ENCODE peak calls at places on chromosomes 3 and 15, in eight cellular contexts. U is suprapubic skin, P is sigmoid colon, C is stomach, X is esophagus muscularis mucosa, Z is HepG2, A is SK-N-SH, O is K562. L is an unnamed sample.

GRCh38 chr3:22713936-22714335 is 489.2 kb upstream of the UBE2E2 start:
- DNase-seq in U (no peak), P (no peak), C (no peak), X (no peak), Z (peak), A (no peak), O (no peak), L (no peak)

GRCh38 chr3:23312866-23313265 is 109.7 kb downstream of the UBE2E2 start:
- DNase-seq in U (no peak), P (no peak), C (no peak), X (no peak), Z (no peak), A (no peak), O (no peak), L (no peak)

GRCh38 chr15:71891026-71891425 is 80.7 kb downstream of the NR2E3 start:
- DNase-seq in U (no peak), P (no peak), C (no peak), X (no peak), Z (no peak), A (no peak), O (no peak), L (no peak)

GRCh38 chr3:99706410-99706809 is 68.0 kb downstream of the COL8A1 start:
- DNase-seq in U (no peak), P (no peak), C (no peak), X (no peak), Z (no peak), A (no peak), O (no peak), L (peak)

GRCh38 chr3:59812778-59813558 is 763.1 kb upstream of the CFAP20DC start:
- DNase-seq in U (no peak), P (no peak), C (no peak), X (no peak), Z (no peak), A (no peak), O (no peak), L (no peak)

GRCh38 chr3:71710906-71711494 is 14.2 kb downstream of the EIF4E3 start:
- DNase-seq in U (no peak), P (no peak), C (no peak), X (no peak), Z (peak), A (peak), O (peak), L (no peak)

GRCh38 chr3:55486101-55486856 is 827 bp downstream of the WNT5A start:
- DNase-seq in U (peak), P (peak), C (peak), X (no peak), Z (no peak), A (peak), O (no peak), L (peak)

GRCh38 chr3:134846943-134847342 is 51.9 kb downstream of the EPHB1 start:
- DNase-seq in U (no peak), P (no peak), C (no peak), X (no peak), Z (peak), A (no peak), O (no peak), L (no peak)

GRCh38 chr15:67820992-67821783 is 4.1 kb upstream of the SKOR1 start:
- DNase-seq in U (no peak), P (no peak), C (peak), X (no peak), Z (peak), A (no peak), O (peak), L (peak)

GRCh38 chr15:101280007-101280406 is 2.7 kb upstream of the SELENOS start:
- DNase-seq in U (no peak), P (no peak), C (no peak), X (no peak), Z (no peak), A (no peak), O (no peak), L (no peak)
- H3K27ac ChIP-seq in U (no peak), P (no peak), C (no peak), X (no peak), Z (no peak), A (no peak), O (no peak), L (peak)

DNA sequence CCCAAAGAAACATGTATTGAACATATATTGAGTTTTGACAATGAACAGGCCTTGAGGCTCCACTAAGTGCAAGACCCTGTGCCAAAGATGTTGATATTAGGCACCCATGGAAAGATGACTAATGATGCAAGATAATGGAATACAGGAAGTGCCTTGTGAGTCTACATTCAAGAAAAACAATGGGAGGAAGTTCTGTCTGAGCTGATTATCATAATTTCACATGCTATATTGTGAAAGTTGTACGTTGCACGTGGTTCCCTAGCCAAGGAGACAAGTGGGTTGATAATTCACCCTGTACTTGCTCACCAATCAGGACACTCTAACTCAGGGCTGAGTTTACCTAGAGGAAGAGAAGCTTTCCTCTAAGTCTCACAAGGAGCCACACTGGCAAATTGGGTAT is 186.9 kb upstream of the STAC start:
- DNase-seq in U (no peak), P (no peak), C (no peak), X (no peak), Z (no peak), A (no peak), O (no peak), L (no peak)
- TF ChIP-seq POLR2AphosphoS5 in U (no peak), P (no peak), C (no peak), X (no peak), Z (no peak), A (no peak), O (no peak), L (no peak)

GRCh38 chr3:183098538-183099025 is 714 bp downstream of the MCCC1 start:
- DNase-seq in U (no peak), P (no peak), C (no peak), X (no peak), Z (no peak), A (no peak), O (no peak), L (no peak)
- TF ChIP-seq EP300 in U (no peak), P (no peak), C (no peak), X (no peak), Z (no peak), A (no peak), O (no peak), L (no peak)

GRCh38 chr15:55741592-55742497 is 1.1 kb downstream of the PRTG start:
- DNase-seq in U (no peak), P (no peak), C (no peak), X (peak), Z (peak), A (peak), O (peak), L (no peak)
- H3K27ac ChIP-seq in U (no peak), P (no peak), C (peak), X (peak), Z (peak), A (peak), O (no peak), L (peak)

DNA sequence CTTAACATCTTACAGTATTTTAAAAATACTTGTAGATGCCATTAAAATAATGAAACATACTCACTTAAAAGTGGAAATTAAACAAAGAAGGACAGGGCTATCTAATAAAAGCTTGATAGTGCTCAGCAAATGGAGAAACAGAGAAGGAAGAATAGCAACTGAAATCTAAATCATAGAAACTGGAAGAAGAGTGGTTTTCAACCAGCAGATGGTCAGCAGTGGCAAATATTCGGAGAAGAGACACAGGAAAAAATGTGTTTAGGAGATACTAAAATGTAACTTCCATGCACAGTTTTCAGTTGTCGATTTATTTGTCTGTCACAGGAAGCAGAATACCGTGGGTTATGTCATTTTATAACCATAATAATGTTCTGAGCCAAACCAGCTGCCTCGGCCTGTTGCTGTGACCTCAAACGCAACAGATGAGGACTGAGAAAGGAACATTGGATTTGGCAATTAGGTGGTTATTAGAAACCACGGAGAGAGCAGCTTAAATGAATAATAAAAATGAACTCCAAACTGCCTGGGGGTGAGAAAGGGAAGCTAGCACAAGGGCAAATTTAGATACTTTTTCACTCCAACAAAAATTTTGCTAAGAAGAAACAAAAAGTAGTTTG is 246.6 kb upstream of the KCNMB2 start:
- DNase-seq in U (no peak), P (peak), C (no peak), X (no peak), Z (no peak), A (no peak), O (no peak), L (no peak)
- TF ChIP-seq POLR2AphosphoS5 in U (no peak), P (peak), C (no peak), X (no peak), Z (no peak), A (no peak), O (no peak), L (no peak)

L was measured in transverse colon.